ENCODE peak calls at places on chromosomes 13 and 19, in six cellular contexts. One of them, this sample, is unnamed.
A peak's percentile ranks its signal among the peaks of the same experiment; 100 is the strongest.

GRCh38 chr19:47158879-47159509 is 28.4 kb downstream of the SAE1 start:
- DNase-seq in colonic mucosa: no peak
- DNase-seq in tibial artery: no peak
- DNase-seq in EH: peak; percentile 50
- DNase-seq in AG20443: peak; percentile 37
- DNase-seq in activated CD4-positive, alpha-beta T cell treated with anti-CD3 and anti-CD28 coated beads for 4 hours: peak; percentile 59
- DNase-seq in this sample: no peak

GRCh38 chr13:73578251-73578875 is 519.6 kb downstream of the KLF5 start:
- DNase-seq in colonic mucosa: no peak
- DNase-seq in AG20443: no peak
- DNase-seq in activated CD4-positive, alpha-beta T cell treated with anti-CD3 and anti-CD28 coated beads for 4 hours: no peak
- DNase-seq in EH: no peak
- DNase-seq in tibial artery: no peak
- DNase-seq in this sample: no peak

GRCh38 chr13:35512271-35512920 is 35.9 kb upstream of the MAB21L1 start:
- DNase-seq in AG20443: peak; percentile 91
- DNase-seq in colonic mucosa: no peak
- DNase-seq in EH: peak; percentile 94
- DNase-seq in activated CD4-positive, alpha-beta T cell treated with anti-CD3 and anti-CD28 coated beads for 4 hours: no peak
- DNase-seq in tibial artery: no peak
- DNase-seq in this sample: no peak

GRCh38 chr19:28406966-28407365 is 806.0 kb downstream of the UQCRFS1 start:
- DNase-seq in AG20443: no peak
- DNase-seq in colonic mucosa: no peak
- DNase-seq in EH: no peak
- DNase-seq in activated CD4-positive, alpha-beta T cell treated with anti-CD3 and anti-CD28 coated beads for 4 hours: no peak
- DNase-seq in tibial artery: no peak
- DNase-seq in this sample: no peak

GRCh38 chr19:3359850-3360493 is 6.4 kb upstream of the NFIC start:
- DNase-seq in tibial artery: no peak
- DNase-seq in EH: no peak
- DNase-seq in activated CD4-positive, alpha-beta T cell treated with anti-CD3 and anti-CD28 coated beads for 4 hours: peak; percentile 25
- DNase-seq in AG20443: peak; percentile 75
- DNase-seq in colonic mucosa: no peak
- DNase-seq in this sample: no peak

GRCh38 chr13:80473695-80474094 is 132.8 kb upstream of the SPRY2 start:
- DNase-seq in EH: peak; percentile 3
- DNase-seq in tibial artery: no peak
- DNase-seq in activated CD4-positive, alpha-beta T cell treated with anti-CD3 and anti-CD28 coated beads for 4 hours: no peak
- DNase-seq in AG20443: no peak
- DNase-seq in colonic mucosa: no peak
- DNase-seq in this sample: no peak

GRCh38 chr19:35715355-35715809 is 2.4 kb upstream of the KMT2B start:
- DNase-seq in EH: no peak
- DNase-seq in AG20443: no peak
- DNase-seq in tibial artery: no peak
- DNase-seq in colonic mucosa: no peak
- DNase-seq in activated CD4-positive, alpha-beta T cell treated with anti-CD3 and anti-CD28 coated beads for 4 hours: no peak
- DNase-seq in this sample: no peak

GRCh38 chr19:51029718-51030117 is 3.3 kb upstream of the KLK11 start:
- DNase-seq in AG20443: no peak
- DNase-seq in colonic mucosa: no peak
- DNase-seq in EH: no peak
- DNase-seq in activated CD4-positive, alpha-beta T cell treated with anti-CD3 and anti-CD28 coated beads for 4 hours: no peak
- DNase-seq in tibial artery: no peak
- DNase-seq in this sample: no peak

GRCh38 chr13:44300895-44301638 is 72.6 kb upstream of the SERP2 start:
- DNase-seq in colonic mucosa: no peak
- DNase-seq in activated CD4-positive, alpha-beta T cell treated with anti-CD3 and anti-CD28 coated beads for 4 hours: no peak
- DNase-seq in tibial artery: peak; percentile 35
- DNase-seq in EH: peak; percentile 83
- DNase-seq in AG20443: peak; percentile 27
- DNase-seq in this sample: no peak

GRCh38 chr19:5703819-5704818 is 14.0 kb downstream of the RPL36 start:
- DNase-seq in tibial artery: no peak
- DNase-seq in EH: no peak
- DNase-seq in activated CD4-positive, alpha-beta T cell treated with anti-CD3 and anti-CD28 coated beads for 4 hours: no peak
- DNase-seq in AG20443: no peak
- DNase-seq in colonic mucosa: no peak
- DNase-seq in this sample: no peak

GRCh38 chr19:32322541-32322940 is 22.9 kb upstream of the ZNF507 start:
- DNase-seq in AG20443: no peak
- DNase-seq in tibial artery: no peak
- DNase-seq in activated CD4-positive, alpha-beta T cell treated with anti-CD3 and anti-CD28 coated beads for 4 hours: no peak
- DNase-seq in EH: no peak
- DNase-seq in colonic mucosa: no peak
- DNase-seq in this sample: no peak

GRCh38 chr13:77429320-77430142 is 102.6 kb upstream of the MYCBP2 start:
- DNase-seq in AG20443: peak; percentile 12
- DNase-seq in colonic mucosa: no peak
- DNase-seq in EH: peak; percentile 41
- DNase-seq in activated CD4-positive, alpha-beta T cell treated with anti-CD3 and anti-CD28 coated beads for 4 hours: no peak
- DNase-seq in tibial artery: no peak
- DNase-seq in this sample: no peak

GRCh38 chr13:58994077-58994476 is 1169.7 kb downstream of the DIAPH3 start:
- DNase-seq in AG20443: no peak
- DNase-seq in tibial artery: no peak
- DNase-seq in colonic mucosa: no peak
- DNase-seq in activated CD4-positive, alpha-beta T cell treated with anti-CD3 and anti-CD28 coated beads for 4 hours: no peak
- DNase-seq in EH: no peak
- DNase-seq in this sample: no peak

GRCh38 chr13:113410472-113411201 is 42.7 kb downstream of the ADPRHL1 start:
- DNase-seq in activated CD4-positive, alpha-beta T cell treated with anti-CD3 and anti-CD28 coated beads for 4 hours: no peak
- DNase-seq in AG20443: peak; percentile 88
- DNase-seq in tibial artery: peak; percentile 61
- DNase-seq in EH: peak; percentile 91
- DNase-seq in colonic mucosa: peak; percentile 35
- DNase-seq in this sample: no peak

GRCh38 chr19:35327642-35328041 is 1.3 kb upstream of the CD22 start:
- DNase-seq in EH: no peak
- DNase-seq in AG20443: no peak
- DNase-seq in colonic mucosa: no peak
- DNase-seq in activated CD4-positive, alpha-beta T cell treated with anti-CD3 and anti-CD28 coated beads for 4 hours: no peak
- DNase-seq in tibial artery: no peak
- DNase-seq in this sample: peak; percentile 61

GRCh38 chr13:66703597-66703996 is 526.5 kb downstream of the PCDH9 start:
- DNase-seq in AG20443: no peak
- DNase-seq in activated CD4-positive, alpha-beta T cell treated with anti-CD3 and anti-CD28 coated beads for 4 hours: no peak
- DNase-seq in tibial artery: no peak
- DNase-seq in colonic mucosa: no peak
- DNase-seq in EH: no peak
- DNase-seq in this sample: no peak

GRCh38 chr13:74966814-74967213 is 515.2 kb downstream of the TBC1D4 start:
- DNase-seq in EH: no peak
- DNase-seq in AG20443: peak; percentile 26
- DNase-seq in tibial artery: no peak
- DNase-seq in colonic mucosa: no peak
- DNase-seq in activated CD4-positive, alpha-beta T cell treated with anti-CD3 and anti-CD28 coated beads for 4 hours: no peak
- DNase-seq in this sample: no peak

GRCh38 chr13:33351324-33351723 is 65.8 kb upstream of the STARD13 start:
- DNase-seq in colonic mucosa: peak; percentile 28
- DNase-seq in tibial artery: peak; percentile 36
- DNase-seq in EH: peak; percentile 62
- DNase-seq in AG20443: peak; percentile 62
- DNase-seq in activated CD4-positive, alpha-beta T cell treated with anti-CD3 and anti-CD28 coated beads for 4 hours: no peak
- DNase-seq in this sample: no peak

GRCh38 chr13:33263976-33264619 is 21.5 kb downstream of the STARD13 start:
- DNase-seq in tibial artery: no peak
- DNase-seq in EH: peak; percentile 75
- DNase-seq in activated CD4-positive, alpha-beta T cell treated with anti-CD3 and anti-CD28 coated beads for 4 hours: no peak
- DNase-seq in colonic mucosa: no peak
- DNase-seq in AG20443: no peak
- DNase-seq in this sample: no peak

GRCh38 chr13:83995930-83996329 is 113.7 kb upstream of the SLITRK1 start:
- DNase-seq in EH: no peak
- DNase-seq in AG20443: no peak
- DNase-seq in activated CD4-positive, alpha-beta T cell treated with anti-CD3 and anti-CD28 coated beads for 4 hours: no peak
- DNase-seq in colonic mucosa: no peak
- DNase-seq in tibial artery: no peak
- DNase-seq in this sample: no peak

GRCh38 chr13:30905932-30906383 is at the start of gene MEDAG:
- DNase-seq in AG20443: peak; percentile 85
- DNase-seq in colonic mucosa: peak; percentile 39
- DNase-seq in tibial artery: peak; percentile 93
- DNase-seq in EH: peak; percentile 33
- DNase-seq in activated CD4-positive, alpha-beta T cell treated with anti-CD3 and anti-CD28 coated beads for 4 hours: no peak
- DNase-seq in this sample: no peak

GRCh38 chr19:45922281-45922680 is 7.7 kb upstream of the NANOS2 start:
- DNase-seq in colonic mucosa: no peak
- DNase-seq in activated CD4-positive, alpha-beta T cell treated with anti-CD3 and anti-CD28 coated beads for 4 hours: no peak
- DNase-seq in EH: peak; percentile 7
- DNase-seq in AG20443: no peak
- DNase-seq in tibial artery: no peak
- DNase-seq in this sample: peak; percentile 84

GRCh38 chr19:17183271-17183757 is 31.8 kb upstream of the USE1 start:
- DNase-seq in tibial artery: no peak
- DNase-seq in activated CD4-positive, alpha-beta T cell treated with anti-CD3 and anti-CD28 coated beads for 4 hours: no peak
- DNase-seq in AG20443: no peak
- DNase-seq in colonic mucosa: no peak
- DNase-seq in EH: no peak
- DNase-seq in this sample: no peak

GRCh38 chr13:99733346-99733745 is 232.1 kb downstream of the TM9SF2 start:
- DNase-seq in colonic mucosa: no peak
- DNase-seq in AG20443: no peak
- DNase-seq in activated CD4-positive, alpha-beta T cell treated with anti-CD3 and anti-CD28 coated beads for 4 hours: no peak
- DNase-seq in EH: no peak
- DNase-seq in tibial artery: no peak
- DNase-seq in this sample: no peak

GRCh38 chr19:48635966-48636858 is 967 bp downstream of the DBP start:
- DNase-seq in activated CD4-positive, alpha-beta T cell treated with anti-CD3 and anti-CD28 coated beads for 4 hours: no peak
- DNase-seq in EH: no peak
- DNase-seq in colonic mucosa: peak; percentile 72
- DNase-seq in AG20443: no peak
- DNase-seq in tibial artery: peak; percentile 62
- DNase-seq in this sample: no peak

GRCh38 chr19:47609885-47610545 is 1.1 kb downstream of the BICRA start:
- DNase-seq in activated CD4-positive, alpha-beta T cell treated with anti-CD3 and anti-CD28 coated beads for 4 hours: peak; percentile 43
- DNase-seq in AG20443: peak; percentile 42
- DNase-seq in EH: peak; percentile 68
- DNase-seq in tibial artery: peak; percentile 41
- DNase-seq in colonic mucosa: peak; percentile 70
- DNase-seq in this sample: peak; percentile 53

GRCh38 chr19:15463865-15464371 is 426 bp downstream of the RASAL3 start:
- DNase-seq in AG20443: no peak
- DNase-seq in activated CD4-positive, alpha-beta T cell treated with anti-CD3 and anti-CD28 coated beads for 4 hours: peak; percentile 68
- DNase-seq in tibial artery: no peak
- DNase-seq in EH: no peak
- DNase-seq in colonic mucosa: peak; percentile 34
- DNase-seq in this sample: peak; percentile 56

GRCh38 chr13:33637978-33638743 is 179.8 kb upstream of the RFC3 start:
- DNase-seq in EH: peak; percentile 73
- DNase-seq in activated CD4-positive, alpha-beta T cell treated with anti-CD3 and anti-CD28 coated beads for 4 hours: no peak
- DNase-seq in AG20443: peak; percentile 59
- DNase-seq in colonic mucosa: no peak
- DNase-seq in tibial artery: no peak
- DNase-seq in this sample: no peak

GRCh38 chr13:104984296-104984818 is 1551.1 kb downstream of the EFNB2 start:
- DNase-seq in EH: no peak
- DNase-seq in activated CD4-positive, alpha-beta T cell treated with anti-CD3 and anti-CD28 coated beads for 4 hours: no peak
- DNase-seq in AG20443: no peak
- DNase-seq in tibial artery: peak; percentile 51
- DNase-seq in colonic mucosa: no peak
- DNase-seq in this sample: no peak

GRCh38 chr13:29593605-29594297 is 1.7 kb downstream of the SLC7A1 start:
- DNase-seq in colonic mucosa: no peak
- DNase-seq in tibial artery: no peak
- DNase-seq in AG20443: no peak
- DNase-seq in EH: no peak
- DNase-seq in activated CD4-positive, alpha-beta T cell treated with anti-CD3 and anti-CD28 coated beads for 4 hours: no peak
- DNase-seq in this sample: no peak

GRCh38 chr13:112351825-112352224 is 24.3 kb upstream of the SPACA7 start:
- DNase-seq in AG20443: no peak
- DNase-seq in tibial artery: no peak
- DNase-seq in activated CD4-positive, alpha-beta T cell treated with anti-CD3 and anti-CD28 coated beads for 4 hours: no peak
- DNase-seq in colonic mucosa: no peak
- DNase-seq in EH: no peak
- DNase-seq in this sample: peak; percentile 21

GRCh38 chr13:50783066-50783465 is 60.4 kb downstream of the DLEU7 start:
- DNase-seq in tibial artery: no peak
- DNase-seq in AG20443: no peak
- DNase-seq in EH: no peak
- DNase-seq in colonic mucosa: no peak
- DNase-seq in activated CD4-positive, alpha-beta T cell treated with anti-CD3 and anti-CD28 coated beads for 4 hours: no peak
- DNase-seq in this sample: no peak

GRCh38 chr19:14310055-14310454 is 71.2 kb upstream of the ADGRE5 start:
- DNase-seq in activated CD4-positive, alpha-beta T cell treated with anti-CD3 and anti-CD28 coated beads for 4 hours: no peak
- DNase-seq in tibial artery: no peak
- DNase-seq in AG20443: no peak
- DNase-seq in colonic mucosa: no peak
- DNase-seq in EH: no peak
- DNase-seq in this sample: no peak

GRCh38 chr19:38949580-38950367 is 19.0 kb downstream of the MRPS12 start:
- DNase-seq in activated CD4-positive, alpha-beta T cell treated with anti-CD3 and anti-CD28 coated beads for 4 hours: peak; percentile 84
- DNase-seq in tibial artery: peak; percentile 67
- DNase-seq in AG20443: peak; percentile 86
- DNase-seq in colonic mucosa: peak; percentile 85
- DNase-seq in EH: peak; percentile 27
- DNase-seq in this sample: peak; percentile 99

GRCh38 chr13:75993246-75993645 is 357.1 kb downstream of the LMO7 start:
- DNase-seq in EH: no peak
- DNase-seq in AG20443: no peak
- DNase-seq in colonic mucosa: no peak
- DNase-seq in tibial artery: no peak
- DNase-seq in activated CD4-positive, alpha-beta T cell treated with anti-CD3 and anti-CD28 coated beads for 4 hours: no peak
- DNase-seq in this sample: no peak

GRCh38 chr13:43079392-43079931 is 56.1 kb downstream of the DNAJC15 start:
- DNase-seq in EH: no peak
- DNase-seq in activated CD4-positive, alpha-beta T cell treated with anti-CD3 and anti-CD28 coated beads for 4 hours: no peak
- DNase-seq in AG20443: no peak
- DNase-seq in colonic mucosa: no peak
- DNase-seq in tibial artery: no peak
- DNase-seq in this sample: no peak

GRCh38 chr19:9937001-9937411 is 691 bp upstream of the OLFM2 start:
- DNase-seq in activated CD4-positive, alpha-beta T cell treated with anti-CD3 and anti-CD28 coated beads for 4 hours: no peak
- DNase-seq in tibial artery: no peak
- DNase-seq in AG20443: no peak
- DNase-seq in colonic mucosa: no peak
- DNase-seq in EH: no peak
- DNase-seq in this sample: peak; percentile 73

GRCh38 chr19:1466018-1466460 is 13.0 kb downstream of the C19orf25 start:
- DNase-seq in activated CD4-positive, alpha-beta T cell treated with anti-CD3 and anti-CD28 coated beads for 4 hours: no peak
- DNase-seq in tibial artery: no peak
- DNase-seq in AG20443: no peak
- DNase-seq in colonic mucosa: no peak
- DNase-seq in EH: no peak
- DNase-seq in this sample: no peak

This sample was measured in H9.